ENCODE peak calls at places on chromosomes 12 and 14, in four cellular contexts. V is uterus, Y is A549, U is Peyer's patch. L is an unnamed sample.

GRCh38 chr14:20477211-20477876 is 8.1 kb downstream of the PNP start:
- DNase-seq in V (no peak), Y (no peak), U (no peak), L (no peak)

GRCh38 chr14:76644875-76645518 is 116.3 kb upstream of the VASH1 start:
- DNase-seq in V (no peak), Y (peak), U (peak), L (no peak)

GRCh38 chr12:109910969-109911348 is 10.9 kb downstream of the TCHP start:
- DNase-seq in V (no peak), Y (peak), U (no peak), L (no peak)

GRCh38 chr12:121391619-121392324 is 8.1 kb upstream of the RNF34 start:
- DNase-seq in V (peak), Y (no peak), U (peak), L (no peak)

GRCh38 chr12:52636592-52637258 is 15.3 kb downstream of the KRT2 start:
- DNase-seq in V (no peak), Y (no peak), U (no peak), L (no peak)

GRCh38 chr14:77033622-77034521 is 5.4 kb upstream of the IRF2BPL start:
- DNase-seq in V (peak), Y (peak), U (peak), L (peak)

GRCh38 chr12:100234166-100234565 is 32.7 kb downstream of the DEPDC4 start:
- DNase-seq in V (no peak), Y (no peak), U (no peak), L (no peak)

GRCh38 chr12:8078400-8078799 is 3.7 kb upstream of the NECAP1 start:
- DNase-seq in V (no peak), Y (peak), U (peak), L (no peak)

GRCh38 chr12:58097741-58098140 is 156.4 kb downstream of the ATP23 start:
- DNase-seq in V (no peak), Y (no peak), U (no peak), L (no peak)

GRCh38 chr12:14366211-14366762 is 805 bp downstream of the ATF7IP start:
- DNase-seq in V (no peak), Y (peak), U (no peak), L (no peak)

GRCh38 chr12:14369322-14369721 is 3.8 kb downstream of the ATF7IP start:
- DNase-seq in V (no peak), Y (no peak), U (no peak), L (no peak)

GRCh38 chr12:14365294-14366210 is at the start of gene ATF7IP:
- DNase-seq in V (peak), Y (peak), U (peak), L (peak)

GRCh38 chr12:14364583-14365271 is 755 bp upstream of the ATF7IP start:
- DNase-seq in V (no peak), Y (no peak), U (no peak), L (no peak)

DNA sequence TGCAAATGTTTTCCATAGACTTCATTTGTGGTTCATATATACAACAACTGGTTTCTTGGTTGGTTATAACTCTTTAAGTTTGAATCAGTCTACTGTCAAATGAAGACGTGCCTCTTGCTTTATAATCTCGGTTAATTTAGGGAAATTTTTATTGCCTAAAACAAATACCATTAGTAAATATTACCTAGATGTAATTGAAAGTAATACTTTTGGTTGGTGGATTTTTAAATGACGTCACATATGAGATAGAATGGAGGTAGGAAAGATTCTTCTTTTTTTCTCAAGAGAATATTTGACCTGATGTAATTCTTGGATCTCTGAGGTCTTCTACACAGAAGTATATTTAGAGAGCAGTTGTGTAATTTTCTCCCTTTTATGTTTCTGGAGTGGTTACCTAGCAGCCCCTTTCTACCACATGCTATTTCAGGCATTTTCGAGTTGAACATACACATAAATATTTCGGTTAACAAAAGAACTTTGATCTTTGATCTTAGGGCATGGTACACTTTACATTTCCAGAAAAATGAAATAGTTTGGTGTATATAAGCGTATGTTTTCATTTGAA is 1.7 kb downstream of the ATF7IP start:
- DNase-seq in V (no peak), Y (peak), U (no peak), L (no peak)
- H3K27ac ChIP-seq in V (peak), Y (peak), U (peak), L (peak)

DNA sequence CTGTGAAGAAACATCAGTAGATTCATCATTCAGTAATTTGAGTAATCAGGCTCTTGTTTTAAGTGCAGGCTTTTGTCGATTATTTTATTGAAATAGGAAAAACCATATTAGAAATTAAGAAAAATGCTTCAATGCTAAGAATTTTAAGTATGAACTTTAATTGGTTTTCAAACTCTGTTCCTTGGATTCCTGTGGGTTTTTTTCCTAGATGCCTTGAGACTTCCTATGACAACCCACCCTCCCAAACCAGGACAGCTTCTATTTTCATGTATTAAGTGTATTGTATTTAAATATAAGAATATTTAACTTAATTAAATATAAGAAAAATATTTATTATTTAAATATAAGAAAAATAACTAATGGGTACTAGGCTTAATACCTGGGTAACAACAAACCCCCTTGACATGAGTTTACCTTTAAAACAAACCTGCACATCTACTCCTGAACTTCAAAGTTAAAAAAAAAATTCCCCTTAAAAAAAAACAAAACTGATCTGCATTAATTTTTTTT is 3.0 kb downstream of the ARHGAP5 start:
- DNase-seq in V (no peak), Y (no peak), U (no peak), L (no peak)
- H3K27ac ChIP-seq in V (no peak), Y (no peak), U (no peak), L (no peak)

GRCh38 chr12:13093850-13094225 is 9.6 kb downstream of the GSG1 start:
- DNase-seq in V (no peak), Y (no peak), U (no peak), L (no peak)
- H3K27ac ChIP-seq in V (no peak), Y (peak), U (no peak), L (no peak)

GRCh38 chr14:74517731-74518130 is 24.2 kb downstream of the ISCA2 start:
- DNase-seq in V (no peak), Y (no peak), U (no peak), L (peak)

GRCh38 chr14:74519316-74520074 is 25.9 kb downstream of the ISCA2 start:
- DNase-seq in V (no peak), Y (no peak), U (no peak), L (peak)

GRCh38 chr14:74515891-74516412 is 22.4 kb downstream of the ISCA2 start:
- DNase-seq in V (no peak), Y (no peak), U (no peak), L (peak)

GRCh38 chr14:74516451-74517155 is 23.0 kb downstream of the ISCA2 start:
- DNase-seq in V (no peak), Y (peak), U (no peak), L (peak)

DNA sequence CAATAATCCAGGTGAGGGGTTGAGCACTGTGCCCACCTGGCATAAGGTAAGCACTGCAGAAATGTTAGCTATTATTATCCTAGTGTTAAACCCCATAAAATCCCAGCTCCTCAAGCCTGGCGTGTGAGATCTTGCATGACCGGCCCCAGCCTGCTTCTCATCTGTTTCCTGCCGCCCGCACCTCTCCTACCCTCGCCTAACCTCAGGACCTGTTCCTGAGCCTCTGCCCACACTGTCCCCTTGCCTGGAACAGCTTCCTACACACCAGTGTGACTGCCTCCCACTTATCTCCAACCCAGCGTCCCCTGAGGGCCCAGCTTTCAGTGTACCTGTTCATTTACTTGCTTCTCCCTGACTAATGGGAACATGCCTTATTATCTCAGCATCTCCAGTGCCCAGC is 24.7 kb downstream of the ISCA2 start:
- DNase-seq in V (no peak), Y (no peak), U (no peak), L (peak)
- H3K27ac ChIP-seq in V (no peak), Y (no peak), U (no peak), L (no peak)